ENCODE peak calls at places on chromosomes 16 and 17, in five cellular contexts. L is psoas muscle; O is CD8-positive, alpha-beta T cell; T is fibroblast of lung; C is body of pancreas. R is an unnamed sample.

GRCh38 chr17:65495255-65496060 is 66.0 kb downstream of the AXIN2 start:
- DNase-seq in L (no peak), O (no peak), T (no peak), C (no peak), R (no peak)

GRCh38 chr16:72357860-72358259 is 185.9 kb upstream of the PMFBP1 start:
- DNase-seq in L (no peak), O (no peak), T (peak; percentile 76), C (no peak), R (no peak)

GRCh38 chr17:29155966-29156338 is 24.2 kb downstream of the MYO18A start:
- DNase-seq in L (no peak), O (no peak), T (peak; percentile 38), C (no peak), R (no peak)

GRCh38 chr17:45651145-45651713 is 132.9 kb upstream of the CRHR1 start:
- DNase-seq in L (no peak), O (no peak), T (no peak), C (no peak), R (no peak)

GRCh38 chr16:84244728-84245127 is 4.9 kb upstream of the KCNG4 start:
- DNase-seq in L (no peak), O (no peak), T (no peak), C (no peak), R (no peak)

GRCh38 chr17:48150602-48151001 is 43.0 kb downstream of the SNX11 start:
- DNase-seq in L (no peak), O (no peak), T (no peak), C (no peak), R (no peak)

GRCh38 chr16:89168381-89169189 is 3.0 kb upstream of the CDH15 start:
- DNase-seq in L (peak; percentile 45), O (no peak), T (no peak), C (no peak), R (no peak)

GRCh38 chr16:57977418-57978069 is 6.6 kb upstream of the CNGB1 start:
- DNase-seq in L (peak; percentile 44), O (no peak), T (no peak), C (no peak), R (no peak)

GRCh38 chr16:12546918-12547607 is 256.6 kb downstream of the CPPED1 start:
- DNase-seq in L (no peak), O (no peak), T (no peak), C (no peak), R (no peak)

GRCh38 chr17:27490391-27490790 is 34.1 kb downstream of the KSR1 start:
- DNase-seq in L (no peak), O (no peak), T (no peak), C (no peak), R (no peak)

GRCh38 chr17:62755139-62755851 is 52.8 kb downstream of the MARCHF10 start:
- DNase-seq in L (no peak), O (no peak), T (no peak), C (no peak), R (no peak)

GRCh38 chr17:61635913-61636432 is 45.0 kb upstream of the NACA2 start:
- DNase-seq in L (no peak), O (peak; percentile 30), T (peak; percentile 79), C (peak; percentile 27), R (peak; percentile 33)

GRCh38 chr16:28157768-28158535 is 53.8 kb downstream of the XPO6 start:
- DNase-seq in L (no peak), O (no peak), T (peak; percentile 81), C (no peak), R (no peak)

GRCh38 chr16:28163699-28164584 is 47.8 kb downstream of the XPO6 start:
- DNase-seq in L (no peak), O (no peak), T (peak; percentile 91), C (no peak), R (no peak)

GRCh38 chr16:28165549-28166046 is 46.2 kb downstream of the XPO6 start:
- DNase-seq in L (no peak), O (no peak), T (no peak), C (no peak), R (no peak)

GRCh38 chr16:28162326-28162877 is 49.4 kb downstream of the XPO6 start:
- DNase-seq in L (no peak), O (no peak), T (no peak), C (no peak), R (no peak)

DNA sequence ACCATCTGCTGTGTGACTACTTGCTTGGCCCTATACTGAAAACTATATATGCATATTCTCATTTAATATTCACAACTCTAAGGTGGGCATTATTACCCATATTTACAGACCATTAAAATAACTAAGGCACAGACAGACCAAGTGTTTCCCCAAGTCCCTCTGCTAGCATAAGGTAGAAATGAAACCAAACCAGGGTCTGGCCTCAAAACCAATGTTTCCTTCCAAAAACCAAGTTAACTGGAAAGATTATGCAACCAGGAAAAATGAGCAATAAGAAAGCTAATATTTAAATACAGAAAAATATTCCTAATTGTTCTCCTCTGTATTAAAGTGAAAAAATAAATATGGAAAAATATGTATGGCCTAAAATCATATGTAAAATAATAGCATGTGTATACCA is 50.1 kb downstream of the XPO6 start:
- DNase-seq in L (no peak), O (no peak), T (no peak), C (no peak), R (no peak)
- H3K27ac ChIP-seq in L (no peak overlapping the region), O (no peak overlapping the region), T (no peak overlapping the region), C (no peak overlapping the region), R (no peak overlapping the region)

GRCh38 chr17:2401426-2402221 is 764 bp upstream of the MNT start:
- DNase-seq in L (peak; percentile 100), O (peak; percentile 99), T (peak; percentile 100), C (peak; percentile 100), R (peak; percentile 100)
- H3K4me1 ChIP-seq in L (peaks cover 58% of the 10 kb centered on the region), O (peaks cover 35% of the 10 kb centered on the region), T (peaks cover 47% of the 10 kb centered on the region), C (peaks cover 71% of the 10 kb centered on the region), R (peaks cover 32% of the 10 kb centered on the region)

GRCh38 chr16:10679921-10680320 is 14.8 kb downstream of the TEKT5 start:
- DNase-seq in L (no peak), O (no peak), T (no peak), C (no peak), R (no peak)

GRCh38 chr16:10676284-10676683 is 18.4 kb downstream of the TEKT5 start:
- DNase-seq in L (no peak), O (no peak), T (no peak), C (no peak), R (no peak)

GRCh38 chr16:10675861-10676260 is 18.9 kb downstream of the TEKT5 start:
- DNase-seq in L (no peak), O (no peak), T (no peak), C (no peak), R (no peak)

GRCh38 chr16:10681310-10682308 is 13.1 kb downstream of the TEKT5 start:
- DNase-seq in L (no peak), O (no peak), T (no peak), C (no peak), R (no peak)

DNA sequence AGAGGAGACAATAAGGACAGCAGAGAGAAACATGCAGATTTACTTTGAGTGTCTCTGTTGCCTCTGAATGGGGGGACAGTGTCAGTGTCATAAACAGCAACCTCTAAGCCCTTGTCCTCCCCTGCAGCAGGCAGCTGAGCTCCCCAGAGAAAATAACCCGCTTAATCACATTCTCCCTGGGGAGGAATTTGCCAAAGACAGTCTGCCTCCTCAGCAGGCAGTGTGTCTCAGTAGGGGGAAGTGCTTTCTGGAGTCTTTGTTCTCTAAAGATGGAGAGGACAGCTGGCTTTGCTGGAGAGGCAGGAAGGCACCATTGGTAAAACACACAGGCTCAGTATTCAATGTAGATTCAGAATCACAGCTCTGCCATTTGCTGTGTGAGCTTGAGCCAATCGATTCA is 16.1 kb downstream of the TEKT5 start:
- DNase-seq in L (no peak), O (no peak), T (no peak), C (no peak), R (no peak)
- H3K27ac ChIP-seq in L (no peak overlapping the region), O (no peak overlapping the region), T (no peak overlapping the region), C (no peak overlapping the region), R (no peak overlapping the region)

DNA sequence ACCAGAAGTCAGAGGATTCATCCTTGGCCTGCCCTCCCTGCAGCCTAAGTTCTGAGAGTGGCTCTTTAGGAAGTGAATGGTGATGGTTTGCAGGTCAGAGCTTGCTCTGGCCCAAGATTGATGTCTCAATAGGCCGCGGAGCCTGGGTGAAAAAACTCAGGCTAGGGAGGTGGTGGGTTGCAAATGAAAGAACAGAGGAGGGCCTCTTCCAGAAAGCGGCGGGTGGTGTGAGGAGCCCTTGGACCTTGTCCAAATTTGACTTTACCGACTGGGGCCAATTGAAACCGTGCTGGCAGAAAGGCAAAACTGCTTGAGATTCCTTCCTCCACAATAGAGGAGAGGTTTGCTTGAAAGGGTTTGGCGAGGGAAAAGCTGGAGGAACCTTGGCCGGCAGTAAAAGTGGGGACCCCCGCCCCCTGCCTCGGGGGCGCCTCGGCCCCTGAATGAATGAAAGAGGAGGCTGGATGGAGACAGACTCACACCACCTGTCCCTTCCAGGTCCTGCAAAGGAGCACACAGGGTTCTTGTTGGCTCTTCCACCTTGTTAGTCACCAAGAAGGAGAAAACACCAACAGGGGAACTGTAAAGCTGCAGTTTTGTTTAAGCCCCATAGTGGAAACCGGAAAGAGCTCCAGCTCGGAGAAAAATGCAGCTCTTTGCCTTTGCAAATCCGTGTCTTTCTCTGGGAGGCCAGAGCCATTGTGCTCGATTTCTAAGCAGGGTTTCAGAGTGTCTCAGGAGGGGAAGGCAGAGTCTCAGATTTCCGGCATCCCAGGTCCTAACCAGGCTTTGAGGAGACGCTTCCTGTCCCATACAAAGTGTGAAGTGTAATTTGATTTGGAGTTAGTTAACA is 331.4 kb downstream of the SEC14L1 start:
- DNase-seq in L (peak; percentile 51), O (no peak), T (peak; percentile 90), C (peak; percentile 39), R (no peak)
- H3K4me1 ChIP-seq in L (peaks cover 55% of the 10 kb centered on the region), O (peaks cover 100% of the 10 kb centered on the region), T (peaks cover 61% of the 10 kb centered on the region), C (peaks cover 56% of the 10 kb centered on the region), R (peaks cover 95% of the 10 kb centered on the region)

DNA sequence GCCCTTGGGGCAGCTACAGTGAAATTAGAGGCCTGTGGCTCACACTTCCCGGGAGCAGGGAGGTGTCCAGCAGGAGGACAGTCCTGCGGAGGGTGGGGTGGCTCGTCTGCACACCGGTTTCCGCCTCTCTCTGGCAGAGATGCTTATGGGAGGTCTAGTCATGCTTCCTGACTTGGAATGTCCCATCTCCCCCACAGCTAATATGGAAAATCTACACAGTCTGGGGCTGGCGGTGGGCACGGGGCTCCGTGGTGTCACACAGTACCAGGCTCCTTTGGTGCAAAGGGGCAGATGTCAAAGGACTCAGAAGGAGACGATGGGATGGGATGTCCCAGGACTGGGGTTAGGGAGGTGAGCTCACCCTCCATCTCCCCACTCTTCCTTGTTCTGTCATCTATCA is 44.1 kb upstream of the DOC2B start:
- DNase-seq in L (peak; percentile 29), O (no peak), T (no peak), C (no peak), R (no peak)
- H3K27ac ChIP-seq in L (no peak overlapping the region), O (no peak overlapping the region), T (no peak overlapping the region), C (no peak overlapping the region), R (no peak overlapping the region)